ENCODE peak calls at places on chromosomes 2 and 18, in five cellular contexts. L is CD8-positive, alpha-beta T cell; P is lower lobe of right lung; O is MM.1S; Y is astrocyte of the spinal cord. K is an unnamed sample.

GRCh38 chr18:67938691-67939090 is 422.2 kb upstream of the DSEL start:
- DNase-seq in O (no peak), L (no peak), P (no peak), Y (no peak), K (no peak)

GRCh38 chr2:235049719-235050118 is 97.9 kb downstream of the SH3BP4 start:
- DNase-seq in O (no peak), Y (no peak), P (no peak), L (no peak), K (no peak)

GRCh38 chr2:96730212-96730611 is 9.7 kb downstream of the LMAN2L start:
- DNase-seq in L (no peak), Y (peak; percentile 27), P (no peak), O (no peak), K (no peak)

GRCh38 chr2:144516981-144517824 is 2.7 kb downstream of the ZEB2 start:
- DNase-seq in Y (peak; percentile 94), P (peak; percentile 69), L (peak; percentile 66), O (peak; percentile 39), K (peak; percentile 80)

GRCh38 chr2:218984239-218985020 is 554 bp downstream of the FEV start:
- DNase-seq in Y (no peak), L (no peak), P (no peak), O (peak; percentile 2), K (peak; percentile 58)

GRCh38 chr2:119432882-119433522 is 1.3 kb downstream of the TMEM37 start:
- DNase-seq in Y (no peak), P (no peak), O (no peak), L (no peak), K (no peak)

GRCh38 chr2:43559391-43560230 is 36.2 kb downstream of the THADA start:
- DNase-seq in Y (no peak), P (no peak), L (no peak), O (peak; percentile 30), K (peak; percentile 45)

GRCh38 chr2:201116959-201117734 is 1.2 kb downstream of the CFLAR start:
- DNase-seq in L (no peak), P (no peak), Y (peak; percentile 87), O (peak; percentile 90), K (peak; percentile 72)

GRCh38 chr2:12771154-12771553 is 54.4 kb downstream of the TRIB2 start:
- DNase-seq in Y (no peak), O (no peak), L (no peak), P (no peak), K (no peak)

GRCh38 chr2:20667531-20668401 is 822 bp downstream of the GDF7 start:
- DNase-seq in O (no peak), Y (no peak), P (peak; percentile 41), L (no peak), K (no peak)

GRCh38 chr2:3563521-3563976 is 5.4 kb upstream of the RNASEH1 start:
- DNase-seq in Y (no peak), P (no peak), L (no peak), O (no peak), K (peak; percentile 62)

GRCh38 chr2:161570424-161571050 is 53.7 kb upstream of the SLC4A10 start:
- DNase-seq in Y (no peak), L (no peak), O (no peak), P (no peak), K (no peak)

GRCh38 chr2:223846524-223846923 is 9.1 kb upstream of the AP1S3 start:
- DNase-seq in O (no peak), Y (peak; percentile 85), P (no peak), L (no peak), K (no peak)

GRCh38 chr2:160039166-160039903 is 23.1 kb downstream of the PLA2R1 start:
- DNase-seq in L (no peak), P (no peak), Y (peak; percentile 86), O (no peak), K (no peak)

GRCh38 chr18:48622911-48623431 is 84.1 kb downstream of the CTIF start:
- DNase-seq in P (no peak), O (no peak), Y (peak; percentile 59), L (no peak), K (no peak)

GRCh38 chr2:171798156-171798815 is 95.8 kb downstream of the SLC25A12 start:
- DNase-seq in L (no peak), Y (peak; percentile 74), O (no peak), P (no peak), K (no peak)

GRCh38 chr18:2970762-2971659 is 41.9 kb downstream of the LPIN2 start:
- DNase-seq in Y (no peak), O (no peak), P (peak; percentile 62), L (peak; percentile 50), K (no peak)

GRCh38 chr2:69514406-69514805 is 77.2 kb upstream of the NFU1 start:
- DNase-seq in O (no peak), P (no peak), Y (peak; percentile 89), L (no peak), K (no peak)

GRCh38 chr2:240295256-240296103 is 140.0 kb upstream of the GPC1 start:
- DNase-seq in O (no peak), P (no peak), L (no peak), Y (no peak), K (no peak)

GRCh38 chr2:85584354-85584856 is at the start of gene VAMP5:
- DNase-seq in P (no peak), L (no peak), Y (no peak), O (no peak), K (peak; percentile 88)

GRCh38 chr2:85582467-85582866 is 1.8 kb upstream of the VAMP5 start:
- DNase-seq in L (no peak), P (no peak), Y (no peak), O (no peak), K (no peak)

GRCh38 chr2:85584857-85585780 is 888 bp downstream of the VAMP5 start:
- DNase-seq in Y (peak; percentile 27), L (no peak), O (no peak), P (peak; percentile 62), K (peak; percentile 61)

GRCh38 chr2:85585781-85586105 is 1.5 kb downstream of the VAMP5 start:
- DNase-seq in O (no peak), Y (peak; percentile 58), P (no peak), L (no peak), K (no peak)

DNA sequence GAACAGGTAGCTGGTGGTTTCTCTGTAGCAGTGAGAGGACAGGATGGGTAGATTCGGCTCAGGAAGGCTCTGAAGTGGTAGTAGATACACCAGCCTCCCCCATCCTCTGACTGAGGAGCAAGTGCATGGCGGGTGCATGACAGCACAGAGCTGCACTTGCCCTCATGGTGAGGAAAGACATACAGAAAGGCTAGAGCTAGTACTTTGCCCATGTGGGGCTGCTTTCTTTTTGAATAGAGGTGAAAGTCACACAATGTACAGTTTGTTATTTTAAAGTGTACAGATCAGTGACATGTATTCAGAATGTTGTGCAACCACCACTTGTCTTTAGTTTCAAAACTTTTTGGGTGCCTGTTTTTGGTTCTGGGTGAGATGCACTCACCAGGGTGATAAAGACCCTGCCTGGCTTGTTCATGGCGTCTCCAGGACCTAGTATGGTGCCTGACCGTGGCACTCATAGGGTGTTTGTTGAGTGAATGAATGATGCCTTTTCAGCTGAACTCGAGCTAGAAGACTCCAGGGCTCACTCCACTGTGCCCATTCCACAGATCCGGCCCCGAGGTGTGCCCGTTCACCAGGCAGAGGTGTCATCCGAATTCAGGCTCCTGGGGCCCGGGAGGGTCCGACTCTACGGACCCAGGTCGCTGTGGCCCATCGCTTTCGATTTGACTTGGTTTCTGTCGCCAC is 421 bp upstream of the VAMP5 start:
- DNase-seq in P (no peak), Y (no peak), L (peak; percentile 53), O (no peak), K (no peak)
- TF ChIP-seq CTCF in P (no peak), Y (no peak), L (no peak), O (no peak), K (no peak)

GRCh38 chr2:203815541-203815898 is 52.1 kb upstream of the CTLA4 start:
- DNase-seq in Y (no peak), O (no peak), P (no peak), L (no peak), K (no peak)
- TF ChIP-seq CTCF in Y (no peak), O (no peak), P (no peak), L (peak; percentile 16), K (no peak)

GRCh38 chr2:106868199-106868598 is 17.8 kb downstream of the ST6GAL2 start:
- DNase-seq in L (no peak), O (no peak), P (no peak), Y (no peak), K (no peak)
- TF ChIP-seq CTCF in L (no peak), O (peak; percentile 4), P (no peak), Y (peak; percentile 41), K (no peak)

DNA sequence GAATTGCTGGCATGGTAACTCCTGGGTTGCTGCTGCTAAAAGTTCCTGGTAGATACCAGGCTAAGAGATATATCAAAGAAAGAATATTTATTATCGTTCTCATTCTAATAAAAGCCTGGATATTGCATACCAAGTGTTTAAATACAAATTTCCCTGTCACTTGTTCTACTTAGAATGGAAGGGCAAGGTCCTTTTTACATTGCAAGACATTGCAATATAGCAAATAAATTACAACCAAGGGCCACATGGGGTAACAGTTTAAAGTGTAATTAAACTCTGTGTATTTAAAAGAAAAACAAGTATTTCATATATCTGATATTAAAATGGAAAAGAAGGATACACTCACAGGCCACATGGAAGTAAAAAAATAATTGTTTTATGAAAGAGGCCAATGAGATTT is 16.2 kb downstream of the PDE11A start:
- DNase-seq in Y (no peak), P (no peak), L (no peak), O (no peak), K (no peak)
- TF ChIP-seq CTCF in Y (no peak), P (no peak), L (no peak), O (no peak), K (no peak)

GRCh38 chr18:46793565-46793964 is 36.7 kb upstream of the ST8SIA5 start:
- DNase-seq in Y (no peak), O (no peak), P (no peak), L (no peak), K (no peak)

DNA sequence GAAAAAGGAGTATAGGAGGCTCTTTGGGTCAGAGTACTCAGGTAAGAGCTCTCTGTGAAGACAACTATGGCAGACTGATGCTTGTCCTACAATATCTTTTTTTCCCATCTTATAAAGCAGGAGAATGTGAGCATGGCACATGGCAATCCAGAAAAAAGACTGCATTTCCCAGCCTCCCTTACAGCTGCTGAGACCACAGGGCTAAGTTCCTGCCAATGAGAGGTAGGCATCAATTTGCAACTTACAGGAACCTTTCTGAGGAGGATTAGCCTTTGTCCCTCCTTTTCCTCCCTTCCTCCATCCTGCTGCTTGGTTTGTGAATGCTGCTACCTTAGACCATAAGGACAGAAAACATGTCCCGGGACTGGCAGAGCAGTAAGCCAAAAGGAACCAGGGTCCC is 37.8 kb upstream of the ST8SIA5 start:
- DNase-seq in Y (no peak), L (no peak), O (no peak), P (no peak), K (no peak)
- TF ChIP-seq CTCF in Y (no peak), L (no peak), O (no peak), P (no peak), K (no peak)

K was measured in GM20000.